ENCODE peak calls at places on chromosomes 4 and X, in nine cellular contexts. W is NCI-H1105, B is dorsolateral prefrontal cortex, Z is DMS79 treated with DMSO at 0.1 percent for 48 hours, N is brain pericyte, E is HEK293T, G is mucosa of gallbladder, M is cardiac muscle cell, R is astrocyte of the cerebellum. S is an unnamed sample.

GRCh38 chr4:153151535-153152452 is 52.4 kb upstream of the TRIM2 start:
- DNase-seq in Z (peak; percentile 75), R (peak; percentile 43), B (peak; percentile 68), W (peak; percentile 66), G (peak; percentile 89), M (peak; percentile 66), E (peak; percentile 72), N (no peak), S (peak; percentile 69)

GRCh38 chr4:37243722-37244582 is 591 bp upstream of the NWD2 start:
- DNase-seq in G (no peak), R (no peak), W (no peak), B (no peak), Z (no peak), N (no peak), M (peak; percentile 1), E (peak; percentile 46), S (peak; percentile 52)

GRCh38 chr4:31169851-31170250 is 449.7 kb downstream of the PCDH7 start:
- DNase-seq in Z (no peak), B (no peak), R (no peak), E (no peak), N (no peak), M (no peak), W (no peak), G (no peak), S (no peak)

GRCh38 chr4:2825184-2825506 is 18.5 kb upstream of the ADD1 start:
- DNase-seq in R (no peak), N (no peak), W (no peak), M (no peak), Z (no peak), E (no peak), G (no peak), B (no peak), S (no peak)

GRCh38 chrX:154819771-154820341 is 14.6 kb upstream of the MPP1 start:
- DNase-seq in N (no peak), B (no peak), Z (no peak), W (no peak), E (no peak), M (no peak), G (no peak), R (no peak), S (no peak)

GRCh38 chr4:184534511-184535391 is 60.4 kb upstream of the IRF2 start:
- DNase-seq in W (no peak), Z (no peak), E (no peak), M (peak; percentile 85), R (no peak), G (no peak), N (no peak), B (no peak), S (no peak)

GRCh38 chr4:74188912-74189311 is 31.0 kb downstream of the MTHFD2L start:
- DNase-seq in B (no peak), N (no peak), E (no peak), W (no peak), G (no peak), R (no peak), M (no peak), Z (no peak), S (no peak)

GRCh38 chr4:105415281-105415744 is 58.5 kb downstream of the PPA2 start:
- DNase-seq in E (no peak), R (no peak), Z (no peak), B (no peak), G (no peak), N (no peak), W (no peak), M (no peak), S (no peak)

GRCh38 chr4:8761824-8762205 is 109.8 kb downstream of the HMX1 start:
- DNase-seq in Z (no peak), W (no peak), N (no peak), M (no peak), G (no peak), R (no peak), B (no peak), E (no peak), S (no peak)

GRCh38 chrX:133177202-133177601 is 41.0 kb downstream of the TFDP3 start:
- DNase-seq in B (no peak), M (no peak), R (no peak), G (no peak), E (no peak), W (no peak), N (no peak), Z (no peak), S (no peak)

GRCh38 chrX:44962944-44963343 is 90.0 kb downstream of the KDM6A start:
- DNase-seq in G (no peak), W (no peak), M (no peak), B (no peak), E (no peak), N (no peak), R (no peak), Z (no peak), S (no peak)

GRCh38 chr4:120266602-120267001 is 200.0 kb upstream of the MAD2L1 start:
- DNase-seq in N (no peak), R (no peak), M (no peak), W (no peak), B (no peak), E (no peak), Z (no peak), G (no peak), S (no peak)

GRCh38 chr4:742742-743311 is 37.2 kb downstream of the PCGF3 start:
- DNase-seq in M (peak; percentile 65), N (no peak), G (peak; percentile 56), B (no peak), Z (no peak), R (no peak), E (peak; percentile 94), W (no peak), S (peak; percentile 45)

GRCh38 chr4:54017974-54018373 is 46.4 kb downstream of the CHIC2 start:
- DNase-seq in R (no peak), W (no peak), B (no peak), Z (no peak), G (no peak), M (no peak), E (no peak), N (no peak), S (no peak)

GRCh38 chr4:154390324-154390723 is 101.3 kb downstream of the DCHS2 start:
- DNase-seq in G (no peak), Z (no peak), M (no peak), N (no peak), R (no peak), E (no peak), B (no peak), W (no peak), S (no peak)

S was measured in progenitor cell of endocrine pancreas.